ENCODE peak calls at places on chromosomes 12 and 14, in six cellular contexts. C, U, V, N, A and G are unnamed samples.

GRCh38 chr14:68807148-68807600 is 14.3 kb upstream of the ZFP36L1 start:
- DNase-seq in V (no peak), A (peak; percentile 73), U (peak; percentile 91), C (no peak), N (peak; percentile 59), G (peak; percentile 57)

GRCh38 chr14:103312006-103312635 is 21.9 kb upstream of the EIF5 start:
- DNase-seq in U (no peak), N (no peak), A (peak; percentile 51), C (no peak), V (peak; percentile 46), G (no peak)

GRCh38 chr12:32139064-32139421 is 32.4 kb downstream of the BICD1 start:
- DNase-seq in V (no peak), A (no peak), U (peak; percentile 66), N (no peak), C (no peak), G (no peak)

GRCh38 chr12:112389228-112389627 is 7.0 kb upstream of the HECTD4 start:
- DNase-seq in N (no peak), A (no peak), U (no peak), C (no peak), V (no peak), G (no peak)

GRCh38 chr12:77299001-77299400 is 233.6 kb upstream of the E2F7 start:
- DNase-seq in C (no peak), V (no peak), U (no peak), A (no peak), N (no peak), G (no peak)

GRCh38 chr14:104726600-104727451 is 2.8 kb downstream of the ADSS1 start:
- DNase-seq in U (no peak), N (no peak), C (no peak), V (no peak), A (no peak), G (no peak)

GRCh38 chr12:82810568-82810967 is 123.9 kb downstream of the TMTC2 start:
- DNase-seq in N (no peak), V (no peak), C (no peak), A (no peak), U (no peak), G (no peak)

GRCh38 chr12:45895961-45896360 is 94.4 kb downstream of the SCAF11 start:
- DNase-seq in U (no peak), V (no peak), A (no peak), N (no peak), C (no peak), G (no peak)

GRCh38 chr12:15862840-15863239 is 19.3 kb upstream of the STRAP start:
- DNase-seq in A (no peak), N (no peak), U (no peak), V (no peak), C (no peak), G (no peak)

GRCh38 chr12:2299207-2299606 is 246.4 kb downstream of the CACNA1C start:
- DNase-seq in U (no peak), A (no peak), N (no peak), V (no peak), C (no peak), G (peak; percentile 39)

GRCh38 chr12:124852329-124852831 is 11.3 kb downstream of the SCARB1 start:
- DNase-seq in C (no peak), N (peak; percentile 62), A (peak; percentile 86), U (peak; percentile 61), V (peak; percentile 92), G (no peak)

GRCh38 chr12:124853781-124854636 is 9.7 kb downstream of the SCARB1 start:
- DNase-seq in N (no peak), A (no peak), V (peak; percentile 78), C (no peak), U (no peak), G (no peak)

GRCh38 chr12:124851344-124851743 is 12.3 kb downstream of the SCARB1 start:
- DNase-seq in V (no peak), C (no peak), U (no peak), A (no peak), N (no peak), G (no peak)

GRCh38 chr12:124854637-124855184 is 9.0 kb downstream of the SCARB1 start:
- DNase-seq in U (no peak), N (no peak), A (no peak), V (no peak), C (no peak), G (no peak)

DNA sequence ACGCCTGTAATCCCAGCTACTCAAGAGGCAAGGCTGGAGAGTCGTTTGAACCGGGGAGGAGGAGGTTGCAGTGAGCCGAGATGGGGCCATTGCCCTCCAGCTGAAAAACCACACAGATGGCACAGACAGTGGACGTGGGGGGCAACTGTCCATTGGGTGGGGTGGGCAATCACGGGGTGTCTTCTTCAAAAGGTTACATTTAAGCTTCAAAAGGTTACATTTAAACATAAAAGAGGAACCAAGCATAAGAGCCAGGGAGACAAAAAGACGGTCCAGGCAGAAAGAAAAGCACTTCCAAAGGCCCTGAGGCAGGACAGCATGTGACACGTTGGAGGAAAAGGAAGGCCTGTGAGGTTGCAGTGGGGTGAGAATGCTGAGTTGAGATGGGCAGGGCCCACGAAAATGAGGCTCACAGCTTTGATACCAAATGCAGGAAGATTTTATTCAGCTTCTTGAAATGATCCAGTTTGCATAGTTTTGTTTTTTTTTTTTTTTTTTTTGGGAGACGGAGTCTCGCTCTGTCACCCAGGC is 10.7 kb downstream of the SCARB1 start:
- DNase-seq in N (no peak), A (no peak), C (no peak), U (no peak), V (no peak), G (no peak)
- H3K4me1 ChIP-seq in N (peaks cover 41% of the 10 kb centered on the region), A (peaks cover 27% of the 10 kb centered on the region), C (no peaks in the 10 kb centered on the region), U (peaks cover 26% of the 10 kb centered on the region), V (peaks cover 61% of the 10 kb centered on the region), G (peaks cover 7% of the 10 kb centered on the region)

GRCh38 chr14:90514015-90514398 is 117.2 kb downstream of the CALM1 start:
- DNase-seq in U (no peak), V (no peak), A (no peak), N (no peak), C (no peak), G (no peak)

GRCh38 chr14:90513151-90514014 is 116.6 kb downstream of the CALM1 start:
- DNase-seq in N (peak; percentile 85), A (peak; percentile 90), C (no peak), U (peak; percentile 78), V (no peak), G (peak; percentile 82)

GRCh38 chr14:90511252-90511651 is 114.4 kb downstream of the CALM1 start:
- DNase-seq in V (no peak), U (no peak), C (no peak), N (no peak), A (no peak), G (no peak)

GRCh38 chr14:90511795-90512331 is 115.0 kb downstream of the CALM1 start:
- DNase-seq in N (no peak), V (no peak), C (no peak), A (no peak), U (no peak), G (no peak)

DNA sequence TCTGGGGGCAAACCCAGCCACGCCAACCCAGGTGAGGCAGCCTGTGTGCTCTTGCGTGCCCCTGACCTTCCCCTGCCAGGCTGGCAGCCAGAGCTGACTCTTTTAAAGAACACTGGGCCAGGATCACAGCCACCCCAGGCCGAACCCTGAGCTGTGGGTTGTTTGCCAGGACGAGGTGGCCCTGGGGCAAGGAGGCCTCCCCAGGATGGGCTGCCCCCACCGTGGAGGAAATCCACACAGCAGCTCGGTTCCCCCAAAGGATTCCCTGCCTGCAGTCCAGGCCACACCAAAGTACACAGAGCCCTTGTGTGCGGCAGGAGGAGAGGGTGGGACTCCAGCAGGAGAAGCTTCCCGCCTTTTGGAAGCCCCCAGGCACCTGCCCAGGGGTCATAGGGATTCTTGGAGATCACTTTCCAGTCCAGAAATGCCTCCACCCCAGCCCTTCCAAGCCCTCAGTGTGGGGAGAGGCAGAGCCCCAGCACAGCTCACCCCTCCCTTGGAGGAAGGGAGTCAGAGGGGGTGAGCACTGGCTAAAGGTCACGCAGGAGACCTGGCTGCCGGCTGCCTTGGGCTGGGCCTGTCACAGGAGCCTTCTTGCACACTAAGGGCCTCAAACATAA is 115.6 kb downstream of the CALM1 start:
- DNase-seq in N (no peak), U (no peak), A (no peak), C (no peak), V (no peak), G (no peak)
- H3K4me1 ChIP-seq in N (peaks cover 15% of the 10 kb centered on the region), U (no peaks in the 10 kb centered on the region), A (peaks cover 14% of the 10 kb centered on the region), C (no peaks in the 10 kb centered on the region), V (no peaks in the 10 kb centered on the region), G (peaks cover 23% of the 10 kb centered on the region)

DNA sequence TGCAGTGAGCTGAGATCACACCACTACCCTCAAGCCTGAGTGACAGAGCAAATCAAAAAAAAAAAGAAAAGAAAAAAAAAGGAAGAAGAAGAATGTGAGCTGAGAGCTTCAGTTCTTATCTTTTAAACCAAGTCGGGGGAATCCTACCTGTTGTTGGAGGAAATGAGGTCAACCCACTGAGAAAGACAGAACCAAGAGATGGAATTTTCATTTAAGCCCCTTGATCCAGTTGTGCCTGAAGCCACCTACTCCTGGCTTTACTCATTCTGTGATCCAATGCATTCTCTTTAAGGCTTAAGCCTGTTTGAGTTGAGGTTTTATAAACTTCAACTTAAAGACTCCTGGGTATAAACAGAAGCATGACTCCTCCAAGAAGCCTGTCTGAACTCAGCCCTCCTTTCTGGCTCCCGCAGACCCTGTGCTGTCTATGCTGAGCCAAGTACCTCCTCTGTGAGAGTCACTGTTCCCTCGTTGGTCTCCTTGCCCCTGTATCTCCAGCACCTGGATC is 32.5 kb downstream of the MAP1LC3B2 start:
- DNase-seq in N (no peak), A (no peak), V (no peak), U (peak; percentile 46), C (no peak), G (no peak)
- H3K4me1 ChIP-seq in N (peaks cover 36% of the 10 kb centered on the region), A (peaks cover 27% of the 10 kb centered on the region), V (peaks cover 7% of the 10 kb centered on the region), U (peaks cover 4% of the 10 kb centered on the region), C (peaks cover 19% of the 10 kb centered on the region), G (no peaks in the 10 kb centered on the region)

GRCh38 chr12:48197549-48197966 is 5.5 kb downstream of the OR10AD1 start:
- DNase-seq in U (peak; percentile 55), A (no peak), N (no peak), V (no peak), C (no peak), G (no peak)

GRCh38 chr12:48198985-48199384 is 4.1 kb downstream of the OR10AD1 start:
- DNase-seq in U (no peak), N (no peak), A (no peak), V (no peak), C (no peak), G (no peak)

GRCh38 chr12:48198619-48198973 is 4.5 kb downstream of the OR10AD1 start:
- DNase-seq in U (peak; percentile 42), N (peak; percentile 63), V (peak; percentile 64), A (peak; percentile 80), C (no peak), G (no peak)

GRCh38 chr12:48199784-48200198 is 3.3 kb downstream of the OR10AD1 start:
- DNase-seq in A (no peak), C (no peak), U (peak; percentile 57), V (no peak), N (no peak), G (no peak)

GRCh38 chr12:48197967-48198618 is 5.0 kb downstream of the OR10AD1 start:
- DNase-seq in U (peak; percentile 97), A (peak; percentile 99), N (peak; percentile 97), C (peak; percentile 89), V (peak; percentile 97), G (peak; percentile 96)
- H3K4me1 ChIP-seq in U (no peaks in the 10 kb centered on the region), A (peaks cover 31% of the 10 kb centered on the region), N (peaks cover 36% of the 10 kb centered on the region), C (peaks cover 22% of the 10 kb centered on the region), V (peaks cover 5% of the 10 kb centered on the region), G (no peaks in the 10 kb centered on the region)